ENCODE peak calls at places on chromosomes 12 and 14, in four cellular contexts. M is left ventricle myocardium inferior, T is heart left ventricle, Y is mammary epithelial cell. O is an unnamed sample.

GRCh38 chr12:98594050-98594853 is 766 bp downstream of the SLC25A3 start:
- DNase-seq in M (peak; percentile 41), T (peak; percentile 56), Y (peak; percentile 12), O (peak; percentile 62)

GRCh38 chr14:70585221-70585620 is 15.2 kb downstream of the MED6 start:
- DNase-seq in M (no peak), T (no peak), Y (peak; percentile 21), O (no peak)

GRCh38 chr12:121804417-121805111 is 755 bp downstream of the SETD1B start:
- DNase-seq in M (peak; percentile 38), T (peak; percentile 50), Y (peak; percentile 29), O (no peak)

GRCh38 chr12:17992002-17992656 is 97.9 kb downstream of the RERGL start:
- DNase-seq in M (no peak), T (no peak), Y (peak; percentile 19), O (peak; percentile 71)

GRCh38 chr12:3084742-3085141 is 7.6 kb downstream of the TSPAN9 start:
- DNase-seq in M (peak; percentile 37), T (no peak), Y (no peak), O (no peak)

GRCh38 chr12:109588461-109589239 is 15.1 kb downstream of the MVK start:
- DNase-seq in M (no peak), T (no peak), Y (no peak), O (no peak)

GRCh38 chr14:92352158-92352985 is 29.4 kb downstream of the SLC24A4 start:
- DNase-seq in M (no peak), T (no peak), Y (peak; percentile 4), O (peak; percentile 5)

GRCh38 chr12:111048991-111049390 is 128.6 kb upstream of the MYL2 start:
- DNase-seq in M (no peak), T (no peak), Y (no peak), O (no peak)

GRCh38 chr14:24428628-24429394 is 657 bp downstream of the CBLN3 start:
- DNase-seq in M (no peak), T (no peak), Y (no peak), O (no peak)

GRCh38 chr12:130715996-130716917 is at the start of gene RIMBP2:
- DNase-seq in M (no peak), T (no peak), Y (peak; percentile 25), O (no peak)

GRCh38 chr12:101174576-101174975 is 35.5 kb downstream of the SLC5A8 start:
- DNase-seq in M (no peak), T (no peak), Y (no peak), O (no peak)

GRCh38 chr14:100526632-100527031 is 60.6 kb downstream of the BEGAIN start:
- DNase-seq in M (peak; percentile 3), T (no peak), Y (no peak), O (no peak)

GRCh38 chr12:29148065-29148957 is 767 bp upstream of the FAR2 start:
- DNase-seq in M (peak; percentile 42), T (peak; percentile 66), Y (peak; percentile 5), O (no peak)

GRCh38 chr14:91281346-91281745 is 36.8 kb upstream of the GPR68 start:
- DNase-seq in M (no peak), T (no peak), Y (peak; percentile 83), O (peak; percentile 14)

GRCh38 chr12:57454566-57455373 is at the start of gene INHBE:
- DNase-seq in M (no peak), T (no peak), Y (no peak), O (no peak)

GRCh38 chr12:2125651-2126050 is 72.9 kb downstream of the CACNA1C start:
- DNase-seq in M (no peak), T (no peak), Y (no peak), O (no peak)

GRCh38 chr14:69647216-69647615 is 35.8 kb downstream of the SUSD6 start:
- DNase-seq in M (no peak), T (no peak), Y (no peak), O (no peak)

GRCh38 chr12:106288510-106289195 is 13.9 kb upstream of the TCP11L2 start:
- DNase-seq in M (no peak), T (no peak), Y (peak; percentile 93), O (peak; percentile 47)

GRCh38 chr14:29528889-29529288 is 398.8 kb downstream of the PRKD1 start:
- DNase-seq in M (no peak), T (no peak), Y (no peak), O (no peak)

GRCh38 chr14:83419420-83419819 is 1885.8 kb upstream of the SEL1L start:
- DNase-seq in M (no peak), T (no peak), Y (no peak), O (no peak)

GRCh38 chr14:98278805-98279204 is 993.2 kb downstream of the BCL11B start:
- DNase-seq in M (no peak), T (no peak), Y (no peak), O (no peak)

GRCh38 chr12:24991209-24992049 is 42.5 kb upstream of the BCAT1 start:
- DNase-seq in M (no peak), T (no peak), Y (peak; percentile 50), O (peak; percentile 91)

GRCh38 chr12:45130881-45131281 is 80.0 kb upstream of the DBX2 start:
- DNase-seq in M (no peak), T (no peak), Y (peak; percentile 68), O (peak; percentile 78)

GRCh38 chr12:2959508-2960431 is 573 bp downstream of the TEAD4 start:
- DNase-seq in M (peak; percentile 34), T (peak; percentile 70), Y (peak; percentile 60), O (no peak)

GRCh38 chr12:104057771-104058197 is 6.5 kb upstream of the HCFC2 start:
- DNase-seq in M (no peak), T (no peak), Y (no peak), O (no peak)

GRCh38 chr14:98070521-98070920 is 1201.5 kb downstream of the BCL11B start:
- DNase-seq in M (no peak), T (no peak), Y (no peak), O (no peak)

GRCh38 chr12:24845615-24846014 is 103.3 kb downstream of the BCAT1 start:
- DNase-seq in M (no peak), T (no peak), Y (no peak), O (no peak)

GRCh38 chr14:76948213-76948947 is 80.1 kb downstream of the IRF2BPL start:
- DNase-seq in M (no peak), T (no peak), Y (no peak), O (no peak)

GRCh38 chr14:76951149-76951548 is 77.4 kb downstream of the IRF2BPL start:
- DNase-seq in M (no peak), T (no peak), Y (no peak), O (no peak)

GRCh38 chr14:76947838-76948184 is 80.7 kb downstream of the IRF2BPL start:
- DNase-seq in M (no peak), T (no peak), Y (no peak), O (no peak)

GRCh38 chr14:76948976-76949375 is 79.5 kb downstream of the IRF2BPL start:
- DNase-seq in M (no peak), T (no peak), Y (no peak), O (no peak)

GRCh38 chr14:76950043-76951020 is 78.2 kb downstream of the IRF2BPL start:
- DNase-seq in M (no peak), T (no peak), Y (no peak), O (no peak)
- H3K4me1 ChIP-seq in M (peaks cover 80% of the 10 kb centered on the region), T (peaks cover 72% of the 10 kb centered on the region), Y (peaks cover 64% of the 10 kb centered on the region), O (peaks cover 26% of the 10 kb centered on the region)

DNA sequence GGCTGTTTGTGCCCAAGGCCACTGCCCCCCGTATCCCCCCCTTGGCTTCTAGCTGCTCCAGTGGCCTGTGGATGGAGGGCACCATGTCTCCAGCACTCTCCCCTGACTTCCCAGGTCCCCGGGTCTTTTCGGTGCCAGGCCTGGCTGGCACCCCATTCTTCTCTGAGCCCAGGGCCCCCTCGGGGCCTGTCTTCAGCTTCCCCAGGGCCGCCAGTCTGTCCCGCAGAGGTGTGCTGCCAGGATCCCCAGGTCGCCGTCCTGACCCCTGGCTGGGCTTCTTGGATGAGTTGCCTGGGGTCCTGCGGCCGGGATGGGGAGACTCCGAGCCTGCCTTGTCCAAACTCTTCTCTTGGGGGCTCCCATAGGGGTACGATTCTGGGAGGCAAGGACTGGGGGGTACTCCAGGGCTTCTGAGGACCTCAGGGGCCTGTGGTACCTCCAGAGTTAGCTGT is 32.5 kb downstream of the NCKAP5L start:
- DNase-seq in M (no peak), T (no peak), Y (no peak), O (no peak)
- H3K36me3 ChIP-seq in M (peaks cover 91% of the 10 kb centered on the region), T (peaks cover 85% of the 10 kb centered on the region), Y (no peaks in the 10 kb centered on the region), O (peaks cover 73% of the 10 kb centered on the region)

GRCh38 chr12:6341439-6342139 is at the start of gene TNFRSF1A:
- DNase-seq in M (peak; percentile 77), T (peak; percentile 82), Y (peak; percentile 74), O (peak; percentile 70)

GRCh38 chr12:6345319-6346071 is 3.6 kb upstream of the TNFRSF1A start:
- DNase-seq in M (no peak), T (no peak), Y (peak; percentile 81), O (peak; percentile 95)

GRCh38 chr12:6340745-6341438 is 984 bp downstream of the TNFRSF1A start:
- DNase-seq in M (no peak), T (no peak), Y (peak; percentile 16), O (no peak)

GRCh38 chr12:6342140-6342889 is 439 bp upstream of the TNFRSF1A start:
- DNase-seq in M (no peak), T (no peak), Y (peak; percentile 20), O (no peak)

DNA sequence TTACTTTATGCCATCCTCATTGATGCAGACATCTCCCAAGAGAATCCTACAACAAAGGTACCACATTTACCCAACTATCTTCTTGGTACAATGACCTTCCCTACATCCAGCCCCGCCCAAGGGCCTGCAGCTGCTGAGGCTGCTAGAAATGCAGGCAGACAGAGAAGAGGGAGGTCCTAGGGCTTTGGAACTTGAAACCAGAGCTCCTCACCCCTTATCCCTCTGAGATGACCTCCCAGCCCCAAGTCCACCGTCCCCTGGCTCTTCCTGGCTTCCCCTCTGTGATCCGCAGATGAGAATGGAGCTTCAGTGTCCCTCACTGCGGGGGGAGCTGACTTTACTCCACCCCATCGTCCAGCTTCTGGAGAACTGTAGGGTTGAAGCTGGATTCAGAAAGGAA is 1.6 kb upstream of the TNFRSF1A start:
- DNase-seq in M (no peak), T (no peak), Y (no peak), O (no peak)
- H3K4me1 ChIP-seq in M (peaks cover 87% of the 10 kb centered on the region), T (peaks cover 70% of the 10 kb centered on the region), Y (peaks cover 49% of the 10 kb centered on the region), O (peaks cover 16% of the 10 kb centered on the region)

DNA sequence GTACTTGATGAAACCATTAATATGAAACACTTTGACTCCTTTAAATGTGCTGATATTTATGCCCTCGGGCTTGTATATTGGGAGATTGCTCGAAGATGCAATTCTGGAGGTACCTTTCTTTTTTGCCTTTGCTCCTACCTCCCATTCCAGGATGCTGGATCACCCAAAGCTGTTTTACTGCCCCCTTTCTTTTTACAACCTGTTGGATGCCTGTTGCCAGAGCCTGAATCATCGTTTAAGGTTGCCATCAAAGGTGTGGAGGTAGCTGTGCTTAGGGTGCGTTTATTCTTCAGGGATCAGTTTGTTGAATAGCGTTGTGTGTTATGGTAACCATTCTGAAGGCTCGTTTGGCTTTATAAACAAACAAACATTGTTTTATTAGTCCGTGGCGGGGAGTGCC is 19.9 kb upstream of the TAMALIN start:
- DNase-seq in M (no peak), T (no peak), Y (no peak), O (no peak)
- H3K36me3 ChIP-seq in M (peaks cover 76% of the 10 kb centered on the region), T (peaks cover 84% of the 10 kb centered on the region), Y (peaks cover 7% of the 10 kb centered on the region), O (peaks cover 22% of the 10 kb centered on the region)

GRCh38 chr12:116278667-116279066 is 1.2 kb upstream of the MED13L start:
- DNase-seq in M (no peak), T (no peak), Y (no peak), O (no peak)
- H3K4me1 ChIP-seq in M (peaks cover 43% of the 10 kb centered on the region), T (peaks cover 31% of the 10 kb centered on the region), Y (peaks cover 4% of the 10 kb centered on the region), O (peaks cover 14% of the 10 kb centered on the region)

O was measured in trophoblast cell.